ENCODE peak calls at places on chromosomes 13 and 19, in four cellular contexts. I is fibroblast of lung, A is HepG2, Q is H9. U is an unnamed sample. For H4K20me1, the result is how much of the 10 kb centered on the place peaks cover.

GRCh38 chr19:44626067-44626624 is 12.8 kb downstream of the IGSF23 start:
- DNase-seq in Q (no peak), A (peak), I (peak), U (peak)

GRCh38 chr13:26254583-26255102 is 714 bp downstream of the CDK8 start:
- DNase-seq in A (peak), Q (peak), I (peak), U (peak)

GRCh38 chr13:51420681-51421476 is 32.0 kb downstream of the INTS6 start:
- DNase-seq in I (no peak), A (no peak), Q (no peak), U (no peak)

GRCh38 chr13:79270859-79271258 is 135.2 kb downstream of the RBM26 start:
- DNase-seq in Q (no peak), I (no peak), A (no peak), U (no peak)

GRCh38 chr13:94761407-94761806 is 49.1 kb upstream of the SOX21 start:
- DNase-seq in A (no peak), Q (peak), I (no peak), U (no peak)

GRCh38 chr13:51816604-51817254 is 12.8 kb upstream of the DHRS12 start:
- DNase-seq in A (no peak), I (no peak), Q (no peak), U (peak)

GRCh38 chr13:80359459-80360297 is 18.8 kb upstream of the SPRY2 start:
- DNase-seq in A (no peak), Q (peak), I (peak), U (no peak)

GRCh38 chr19:1234041-1234669 is 3.6 kb downstream of the CBARP start:
- DNase-seq in Q (no peak), I (no peak), A (no peak), U (no peak)

GRCh38 chr19:54329476-54330165 is 9.3 kb downstream of the LILRA4 start:
- DNase-seq in I (no peak), Q (no peak), A (no peak), U (no peak)

GRCh38 chr19:44882063-44882462 is 9.0 kb upstream of the TOMM40 start:
- DNase-seq in A (no peak), I (no peak), Q (no peak), U (no peak)

GRCh38 chr13:44758595-44759221 is 182.6 kb upstream of the TSC22D1 start:
- DNase-seq in I (peak), A (peak), Q (no peak), U (peak)

GRCh38 chr19:34237283-34237682 is 17.1 kb upstream of the GARRE1 start:
- DNase-seq in A (no peak), Q (no peak), I (no peak), U (no peak)

GRCh38 chr13:47117268-47117667 is 220.4 kb upstream of the HTR2A start:
- DNase-seq in Q (no peak), A (no peak), I (peak), U (no peak)

GRCh38 chr19:47443331-47443730 is 24.0 kb upstream of the MEIS3 start:
- DNase-seq in I (no peak), Q (no peak), A (no peak), U (no peak)

GRCh38 chr19:45968626-45969025 is 5.0 kb downstream of the NOVA2 start:
- DNase-seq in A (no peak), I (no peak), Q (no peak), U (no peak)

GRCh38 chr13:39197645-39198007 is 159.4 kb downstream of the NHLRC3 start:
- DNase-seq in Q (no peak), A (no peak), I (no peak), U (no peak)

GRCh38 chr19:22784051-22784450 is at the start of gene ZNF99:
- DNase-seq in A (no peak), I (no peak), Q (no peak), U (no peak)

GRCh38 chr13:33868343-33868994 is 50.5 kb downstream of the RFC3 start:
- DNase-seq in I (no peak), Q (no peak), A (no peak), U (peak)

GRCh38 chr13:89066868-89067466 is 1395.8 kb downstream of the SLITRK5 start:
- DNase-seq in I (peak), A (peak), Q (peak), U (no peak)

DNA sequence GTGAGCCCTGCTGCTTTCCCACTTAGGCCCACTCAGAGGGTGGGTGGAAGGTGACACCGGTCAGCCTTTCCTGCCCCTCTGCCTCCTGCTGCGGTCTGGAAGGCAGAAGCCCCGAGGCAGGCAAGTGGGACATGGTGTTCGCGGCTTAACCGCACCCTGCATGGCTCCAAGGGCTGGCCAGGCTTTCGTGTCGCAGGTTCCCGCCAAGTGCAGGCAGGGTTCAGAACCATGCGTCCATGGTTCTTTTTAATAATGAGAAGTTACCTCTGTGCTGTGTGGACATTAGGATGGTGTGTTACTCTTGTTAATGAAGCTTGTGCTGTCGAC is 969 bp downstream of the DGKH start:
- DNase-seq in A (no peak), I (no peak), Q (no peak), U (no peak)
- H3K27ac ChIP-seq in A (no peak), I (peak), Q (no peak), U (peak)

DNA sequence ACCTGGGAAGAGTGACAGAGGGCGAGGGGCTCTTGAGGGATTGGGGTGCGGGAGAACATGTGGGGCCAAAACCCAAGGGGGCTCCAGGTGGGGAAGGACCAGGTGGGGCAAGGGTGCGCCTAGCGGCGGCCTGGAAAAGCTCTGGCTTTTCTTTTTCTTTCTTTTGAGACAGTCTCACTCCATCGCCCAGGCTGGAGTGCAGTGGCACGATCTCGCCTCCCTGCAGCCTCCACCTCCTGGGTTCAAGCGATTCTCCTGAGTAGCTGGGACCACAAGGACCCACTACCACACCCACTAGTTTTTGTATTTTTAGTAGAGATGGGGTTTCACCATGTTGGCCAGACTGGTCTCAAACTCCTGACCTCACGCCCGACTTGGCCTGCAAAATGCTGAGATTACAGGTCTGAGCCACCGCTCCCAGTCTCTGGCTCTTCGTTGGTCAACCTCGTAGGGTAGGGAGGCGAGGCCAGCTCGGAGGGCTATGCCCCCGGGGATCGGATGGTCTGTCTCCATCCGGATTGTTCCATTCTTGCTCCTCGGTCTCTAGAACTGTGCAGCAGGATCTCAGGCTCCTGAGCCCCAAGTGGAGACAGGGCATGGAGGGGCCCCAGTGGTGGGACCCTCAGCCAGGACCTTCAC is 3.7 kb downstream of the GADD45B start:
- DNase-seq in A (no peak), Q (no peak), I (no peak), U (no peak)
- TF ChIP-seq CTCF in A (no peak), Q (peak), I (no peak), U (no peak)

GRCh38 chr13:32384702-32385101 is 43.2 kb downstream of the N4BP2L1 start:
- DNase-seq in I (no peak), Q (no peak), A (no peak), U (no peak)

GRCh38 chr13:32390484-32390883 is 37.4 kb downstream of the N4BP2L1 start:
- DNase-seq in I (no peak), A (no peak), Q (no peak), U (no peak)

GRCh38 chr13:32385369-32385768 is 42.6 kb downstream of the N4BP2L1 start:
- DNase-seq in A (no peak), I (no peak), Q (no peak), U (no peak)

GRCh38 chr13:32391101-32391620 is 36.8 kb downstream of the N4BP2L1 start:
- DNase-seq in A (no peak), I (no peak), Q (peak), U (no peak)

GRCh38 chr13:32390048-32390447 is 37.9 kb downstream of the N4BP2L1 start:
- DNase-seq in A (no peak), I (no peak), Q (no peak), U (no peak)
- H4K20me1 ChIP-seq in A (under half), I (under half), Q (under half), U (under half)

DNA sequence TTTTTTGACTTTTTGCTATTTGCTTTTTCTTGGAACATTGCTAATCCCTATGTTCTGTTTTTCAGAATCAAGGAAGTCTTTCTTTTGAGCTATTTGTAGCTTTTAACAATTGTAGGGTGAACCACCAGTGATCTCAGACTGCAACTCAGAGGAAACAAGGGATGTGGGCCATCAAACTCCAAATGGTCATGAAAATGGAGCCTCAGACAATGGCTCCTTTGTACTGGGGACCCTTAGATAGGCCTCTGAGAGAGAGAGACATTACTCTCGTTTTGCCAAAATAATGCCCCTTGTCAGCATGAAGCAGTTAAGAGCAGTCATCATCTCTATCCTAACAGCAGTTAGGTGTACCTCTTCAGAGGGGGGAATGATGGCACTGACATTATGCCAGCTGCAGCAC is 56.4 kb upstream of the GJB6 start:
- DNase-seq in Q (no peak), A (peak), I (no peak), U (no peak)
- H3K27ac ChIP-seq in Q (no peak), A (no peak), I (no peak), U (no peak)

DNA sequence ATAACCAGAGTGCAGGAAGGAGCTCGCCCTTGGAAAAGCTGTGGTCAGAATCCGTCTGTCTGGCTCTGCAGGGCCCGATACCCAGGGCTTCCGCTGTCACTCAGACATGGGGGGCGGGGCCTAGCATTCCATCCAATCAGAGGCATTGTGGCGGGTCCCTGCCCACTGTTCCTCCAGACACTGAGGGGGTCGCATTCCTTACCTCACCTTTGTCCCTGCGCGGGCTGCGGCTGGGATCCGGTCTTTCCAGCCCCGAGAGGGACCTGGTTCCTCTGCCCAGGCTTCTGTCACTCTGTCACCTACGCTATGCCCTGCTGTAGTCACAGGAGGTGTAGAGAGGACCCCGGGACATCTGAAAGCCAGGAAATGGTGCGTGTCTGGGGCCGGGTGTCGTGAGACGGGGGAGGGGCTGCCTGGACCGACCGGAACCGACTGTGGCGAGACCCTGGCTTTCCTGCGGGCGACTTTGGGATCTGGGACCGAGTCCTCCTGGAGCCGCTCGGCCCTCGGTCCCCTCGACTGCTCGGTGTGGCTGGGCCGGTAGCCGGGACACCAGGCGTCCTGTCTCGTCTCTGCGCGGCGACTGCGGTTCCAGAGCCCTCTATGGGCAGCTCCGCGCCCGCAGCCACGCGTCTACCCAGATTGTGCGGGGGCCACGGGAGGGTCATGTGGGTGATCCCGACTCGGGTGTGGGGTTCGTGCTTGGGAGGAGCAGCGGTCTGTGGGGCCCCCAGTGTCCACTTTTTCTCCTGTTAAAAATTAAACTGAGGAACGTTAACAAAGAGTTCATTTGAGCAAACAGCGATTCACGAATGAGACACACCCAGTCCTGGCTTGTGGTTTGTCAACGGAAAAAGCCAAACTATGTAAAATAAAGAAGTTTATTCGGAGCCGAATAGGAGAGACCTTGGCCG is at the start of gene ZNF69:
- DNase-seq in I (peak), Q (peak), A (peak), U (peak)
- TF ChIP-seq CTCF in I (peak), Q (peak), A (peak), U (no peak)

GRCh38 chr13:35697281-35697680 is 220.8 kb upstream of the MAB21L1 start:
- DNase-seq in A (no peak), Q (no peak), I (no peak), U (no peak)
- H4K20me1 ChIP-seq in A (under half), Q (under half), I (under half), U (under half)

GRCh38 chr19:18568367-18568766 is 3.3 kb upstream of the UBA52 start:
- DNase-seq in I (no peak), Q (no peak), A (no peak), U (no peak)
- H3K27ac ChIP-seq in I (no peak), Q (no peak), A (no peak), U (no peak)

GRCh38 chr13:90360785-90361184 is 986.7 kb upstream of the MIR17HG start:
- DNase-seq in Q (no peak), A (no peak), I (no peak), U (no peak)

GRCh38 chr13:90362718-90363117 is 984.8 kb upstream of the MIR17HG start:
- DNase-seq in A (no peak), I (peak), Q (no peak), U (no peak)

DNA sequence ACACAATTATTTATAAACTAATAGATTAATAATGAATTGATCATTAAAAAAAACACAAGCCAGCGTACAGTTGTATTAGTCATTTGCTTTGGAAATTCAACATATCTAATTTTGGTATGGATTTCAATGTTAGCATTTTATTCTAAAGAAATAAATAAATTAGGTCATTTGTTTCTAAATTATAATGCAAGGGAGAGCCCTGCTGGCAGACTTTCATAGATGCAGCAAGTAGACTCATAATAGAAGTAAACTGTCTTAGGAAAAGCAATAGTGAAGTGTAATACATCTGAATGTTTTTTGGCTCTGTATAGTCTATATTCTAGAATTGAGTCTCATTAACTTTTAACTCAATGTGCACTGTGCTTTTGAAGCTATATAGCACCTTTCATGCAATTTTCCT is 982.4 kb upstream of the MIR17HG start:
- DNase-seq in A (no peak), I (peak), Q (no peak), U (no peak)
- TF ChIP-seq CTCF in A (no peak), I (no peak), Q (no peak), U (peak)